ENCODE peak calls at places on chromosomes 13 and 19, in six cellular contexts. O is PC-9; R is brain microvascular endothelial cell; U is CD4-positive, alpha-beta T cell; M is EL; V is right cardiac atrium. I is an unnamed sample.

GRCh38 chr13:77545626-77546412 is 10.3 kb downstream of the SCEL start:
- DNase-seq in O (no peak), R (no peak), U (no peak), M (no peak), V (no peak), I (no peak)

GRCh38 chr13:59409211-59409610 is 754.5 kb downstream of the DIAPH3 start:
- DNase-seq in O (no peak), R (peak; percentile 1), U (no peak), M (no peak), V (peak; percentile 39), I (no peak)

GRCh38 chr13:114140909-114141255 is 8.5 kb upstream of the RASA3 start:
- DNase-seq in O (no peak), R (no peak), U (peak; percentile 53), M (no peak), V (peak; percentile 4), I (no peak)

GRCh38 chr19:49988433-49988832 is 27.5 kb upstream of the SIGLEC11 start:
- DNase-seq in O (no peak), R (peak; percentile 55), U (no peak), M (peak; percentile 61), V (no peak), I (no peak)

GRCh38 chr19:54469496-54469934 is 3.6 kb downstream of the CDC42EP5 start:
- DNase-seq in O (no peak), R (no peak), U (no peak), M (no peak), V (peak; percentile 81), I (no peak)

GRCh38 chr19:41595258-41595889 is 19.4 kb downstream of the CEACAM21 start:
- DNase-seq in O (peak; percentile 58), R (peak; percentile 57), U (peak; percentile 50), M (peak; percentile 79), V (peak; percentile 44), I (peak; percentile 64)

GRCh38 chr19:2053601-2054389 is 2.8 kb upstream of the MKNK2 start:
- DNase-seq in O (no peak), R (no peak), U (no peak), M (no peak), V (peak; percentile 88), I (no peak)

GRCh38 chr19:40277356-40277755 is 7.8 kb downstream of the AKT2 start:
- DNase-seq in O (no peak), R (no peak), U (no peak), M (no peak), V (no peak), I (no peak)

GRCh38 chr19:48797103-48797502 is 13.7 kb downstream of the BCAT2 start:
- DNase-seq in O (no peak), R (no peak), U (no peak), M (no peak), V (no peak), I (no peak)

GRCh38 chr13:39329182-39329639 is 273.8 kb downstream of the LHFPL6 start:
- DNase-seq in O (no peak), R (peak; percentile 51), U (no peak), M (no peak), V (no peak), I (no peak)

GRCh38 chr19:30679286-30679685 is 307.1 kb downstream of the ZNF536 start:
- DNase-seq in O (no peak), R (no peak), U (no peak), M (no peak), V (no peak), I (no peak)

GRCh38 chr19:48651682-48652046 is 5.7 kb upstream of the CA11 start:
- DNase-seq in O (no peak), R (no peak), U (no peak), M (no peak), V (no peak), I (no peak)

GRCh38 chr19:58558623-58559274 is 338 bp upstream of the UBE2M start:
- DNase-seq in O (no peak), R (peak; percentile 98), U (peak; percentile 100), M (peak; percentile 98), V (peak; percentile 99), I (peak; percentile 94)

GRCh38 chr19:23055501-23055900 is 52.5 kb upstream of the ZNF728 start:
- DNase-seq in O (no peak), R (no peak), U (no peak), M (no peak), V (no peak), I (no peak)

GRCh38 chr13:66210677-66211076 is 1019.5 kb downstream of the PCDH9 start:
- DNase-seq in O (peak; percentile 12), R (peak; percentile 87), U (no peak), M (peak; percentile 83), V (no peak), I (peak; percentile 52)

GRCh38 chr19:4477034-4477801 is 5.1 kb downstream of the HDGFL2 start:
- DNase-seq in O (no peak), R (no peak), U (no peak), M (no peak), V (no peak), I (no peak)

GRCh38 chr19:35644987-35645679 is 3.0 kb upstream of the COX6B1 start:
- DNase-seq in O (peak; percentile 60), R (peak; percentile 27), U (peak; percentile 67), M (peak; percentile 75), V (peak; percentile 93), I (peak; percentile 71)

GRCh38 chr19:53982611-53983010 is 8.8 kb upstream of the CACNG6 start:
- DNase-seq in O (no peak), R (no peak), U (no peak), M (peak; percentile 43), V (peak; percentile 78), I (no peak)

GRCh38 chr13:33606692-33607091 is 211.3 kb upstream of the RFC3 start:
- DNase-seq in O (no peak), R (no peak), U (no peak), M (peak; percentile 12), V (no peak), I (no peak)

GRCh38 chr19:41696402-41697197 is 8.5 kb upstream of the CEACAM7 start:
- DNase-seq in O (no peak), R (no peak), U (no peak), M (no peak), V (no peak), I (no peak)

GRCh38 chr13:110506396-110506795 is 55.1 kb downstream of the RAB20 start:
- DNase-seq in O (no peak), R (no peak), U (no peak), M (no peak), V (no peak), I (no peak)